ENCODE peak calls at places on chromosome 9, in nine cellular contexts. X, G, A, O, V, Z, L, U and W are unnamed samples.

GRCh38 chr9:137494104-137494544 is 35.0 kb upstream of the NSMF start:
- DNase-seq in X (no peak), L (no peak), U (no peak), G (no peak), V (no peak), A (peak), Z (no peak), O (no peak), W (no peak)

GRCh38 chr9:89518466-89519392 is 20.8 kb upstream of the SEMA4D start:
- DNase-seq in X (no peak), O (no peak), U (no peak), Z (no peak), A (peak), V (no peak), L (no peak), G (no peak), W (no peak)

GRCh38 chr9:82601272-82601835 is 461.6 kb downstream of the RASEF start:
- DNase-seq in G (no peak), Z (no peak), X (no peak), V (no peak), L (no peak), O (no peak), U (no peak), A (no peak), W (no peak)

GRCh38 chr9:69273162-69273561 is 51.9 kb upstream of the ENTREP1 start:
- DNase-seq in V (no peak), A (no peak), X (no peak), U (no peak), Z (no peak), O (no peak), G (no peak), L (no peak), W (no peak)

GRCh38 chr9:71249729-71250317 is 128.4 kb upstream of the TRPM3 start:
- DNase-seq in U (peak), Z (peak), G (peak), L (no peak), O (no peak), V (peak), X (peak), A (peak), W (no peak)

GRCh38 chr9:123642291-123643278 is 286.6 kb downstream of the CRB2 start:
- DNase-seq in O (no peak), U (peak), Z (peak), A (no peak), V (no peak), X (peak), L (no peak), G (no peak), W (peak)

GRCh38 chr9:90271707-90272106 is 370.9 kb downstream of the DIRAS2 start:
- DNase-seq in X (no peak), O (no peak), L (no peak), G (no peak), V (no peak), U (no peak), Z (no peak), A (no peak), W (no peak)

GRCh38 chr9:103410059-103410458 is 414.9 kb downstream of the CYLC2 start:
- DNase-seq in Z (no peak), X (peak), U (no peak), G (no peak), O (no peak), V (no peak), L (no peak), A (no peak), W (no peak)

GRCh38 chr9:106621299-106621920 is 241.6 kb upstream of the ZNF462 start:
- DNase-seq in G (no peak), X (no peak), V (no peak), Z (no peak), U (no peak), L (no peak), A (no peak), O (no peak), W (no peak)

GRCh38 chr9:125674981-125675973 is 31.7 kb downstream of the MAPKAP1 start:
- DNase-seq in U (peak), G (no peak), A (no peak), X (peak), Z (no peak), L (no peak), O (no peak), V (no peak), W (no peak)

GRCh38 chr9:136700959-136701664 is 11.3 kb upstream of the DIPK1B start:
- DNase-seq in U (no peak), L (no peak), X (no peak), A (no peak), G (no peak), O (peak), V (no peak), Z (no peak), W (no peak)

GRCh38 chr9:93325307-93326035 is 126.0 kb upstream of the FAM120A start:
- DNase-seq in U (no peak), V (no peak), Z (no peak), O (no peak), G (no peak), L (no peak), A (no peak), X (no peak), W (no peak)

GRCh38 chr9:38689678-38690077 is 30.3 kb downstream of the FAM240B start:
- DNase-seq in G (no peak), O (no peak), A (no peak), X (peak), U (peak), Z (no peak), L (no peak), V (no peak), W (peak)

GRCh38 chr9:101636247-101636646 is 41.5 kb upstream of the PPP3R2 start:
- DNase-seq in V (no peak), X (no peak), O (no peak), A (no peak), L (no peak), U (no peak), Z (no peak), G (no peak), W (no peak)

GRCh38 chr9:123562844-123563346 is 206.9 kb downstream of the CRB2 start:
- DNase-seq in V (no peak), Z (no peak), L (no peak), X (peak), O (peak), G (no peak), A (peak), U (peak), W (no peak)

GRCh38 chr9:95197692-95198271 is 119.7 kb downstream of the FANCC start:
- DNase-seq in U (peak), L (peak), O (no peak), X (peak), G (no peak), Z (no peak), A (no peak), V (no peak), W (no peak)

GRCh38 chr9:33851301-33851700 is 34.3 kb downstream of the UBE2R2 start:
- DNase-seq in V (no peak), U (no peak), G (no peak), Z (no peak), X (no peak), A (no peak), L (no peak), O (no peak), W (no peak)

GRCh38 chr9:136020206-136020605 is 59.0 kb upstream of the UBAC1 start:
- DNase-seq in O (no peak), V (no peak), G (no peak), Z (no peak), A (no peak), U (no peak), L (no peak), X (no peak), W (no peak)

GRCh38 chr9:22088372-22089063 is 79.4 kb upstream of the CDKN2B start:
- DNase-seq in O (no peak), L (no peak), V (no peak), Z (no peak), G (no peak), X (no peak), A (no peak), U (no peak), W (no peak)

GRCh38 chr9:14347408-14348224 is 33.7 kb upstream of the NFIB start:
- DNase-seq in L (peak), O (peak), Z (no peak), U (peak), G (no peak), A (no peak), X (peak), V (peak), W (no peak)